ENCODE peak calls at places on chromosomes 3 and 15, in five cellular contexts. C is lung; Q is Calu3; X is effector memory CD8-positive, alpha-beta T cell; D is GM04504. K is an unnamed sample.

GRCh38 chr3:52085883-52086282 is 29.5 kb upstream of the DUSP7 start:
- DNase-seq in C (no peak), Q (no peak), X (peak), D (no peak), K (no peak)

GRCh38 chr3:160038862-160039562 is 50.4 kb downstream of the IL12A start:
- DNase-seq in C (peak), Q (peak), X (no peak), D (no peak), K (peak)

GRCh38 chr3:8663177-8664061 is 18.8 kb upstream of the SSUH2 start:
- DNase-seq in C (peak), Q (peak), X (no peak), D (peak), K (peak)

GRCh38 chr3:36774072-36774471 is 9.7 kb upstream of the DCLK3 start:
- DNase-seq in C (no peak), Q (no peak), X (no peak), D (no peak), K (no peak)

GRCh38 chr3:127717357-127718243 is 44.8 kb downstream of the ABTB1 start:
- DNase-seq in C (no peak), Q (no peak), X (no peak), D (no peak), K (peak)

GRCh38 chr3:51686512-51687215 is 15.6 kb downstream of the TEX264 start:
- DNase-seq in C (peak), Q (no peak), X (peak), D (no peak), K (peak)

GRCh38 chr3:56122911-56123310 is 345.4 kb downstream of the ERC2 start:
- DNase-seq in C (no peak), Q (no peak), X (no peak), D (no peak), K (no peak)

GRCh38 chr3:125461896-125462295 is 58.1 kb downstream of the SNX4 start:
- DNase-seq in C (no peak), Q (no peak), X (no peak), D (no peak), K (no peak)

GRCh38 chr3:6260551-6261191 is 600.2 kb upstream of the GRM7 start:
- DNase-seq in C (no peak), Q (no peak), X (no peak), D (no peak), K (no peak)

GRCh38 chr3:197835509-197835908 is 44.5 kb downstream of the LRCH3 start:
- DNase-seq in C (no peak), Q (no peak), X (no peak), D (no peak), K (no peak)

GRCh38 chr15:56261854-56262509 is 18.3 kb upstream of the RFX7 start:
- DNase-seq in C (no peak), Q (peak), X (no peak), D (no peak), K (peak)

GRCh38 chr3:43872901-43873300 is 182.2 kb downstream of the ABHD5 start:
- DNase-seq in C (no peak), Q (no peak), X (no peak), D (no peak), K (no peak)

GRCh38 chr15:71414778-71415177 is 299.5 kb downstream of the THSD4 start:
- DNase-seq in C (no peak), Q (no peak), X (no peak), D (no peak), K (no peak)

GRCh38 chr15:85137507-85138175 is 156.0 kb downstream of the PDE8A start:
- DNase-seq in C (no peak), Q (no peak), X (no peak), D (no peak), K (no peak)

GRCh38 chr3:195240171-195240701 is 30.7 kb downstream of the XXYLT1 start:
- DNase-seq in C (peak), Q (no peak), X (no peak), D (no peak), K (no peak)

GRCh38 chr15:60679256-60679655 is 200.3 kb upstream of the ICE2 start:
- DNase-seq in C (no peak), Q (no peak), X (no peak), D (peak), K (no peak)

GRCh38 chr15:59299919-59300617 is 72.6 kb downstream of the MYO1E start:
- DNase-seq in C (peak), Q (peak), X (peak), D (peak), K (peak)

GRCh38 chr3:52434080-52434479 is 10.8 kb downstream of the SEMA3G start:
- DNase-seq in C (no peak), Q (no peak), X (no peak), D (no peak), K (no peak)

GRCh38 chr3:65039754-65040210 is 352.0 kb upstream of the ADAMTS9 start:
- DNase-seq in C (no peak), Q (no peak), X (no peak), D (no peak), K (no peak)

GRCh38 chr15:29686445-29687203 is 135.6 kb downstream of the TJP1 start:
- DNase-seq in C (no peak), Q (no peak), X (no peak), D (no peak), K (no peak)

GRCh38 chr3:46990573-46991374 is 11.3 kb downstream of the NBEAL2 start:
- DNase-seq in C (no peak), Q (no peak), X (no peak), D (no peak), K (peak)

GRCh38 chr3:150412599-150413069 is 4.5 kb downstream of the TSC22D2 start:
- DNase-seq in C (no peak), Q (peak), X (no peak), D (no peak), K (no peak)

GRCh38 chr3:35633332-35634124 is 5.8 kb upstream of the ARPP21 start:
- DNase-seq in C (no peak), Q (no peak), X (no peak), D (no peak), K (no peak)

GRCh38 chr15:47374222-47374621 is 343.1 kb upstream of the SEMA6D start:
- DNase-seq in C (no peak), Q (no peak), X (no peak), D (peak), K (no peak)

GRCh38 chr3:118900737-118901525 is 133.7 kb downstream of the IGSF11 start:
- DNase-seq in C (no peak), Q (no peak), X (no peak), D (no peak), K (no peak)

GRCh38 chr3:171809513-171810277 is 588 bp downstream of the PLD1 start:
- DNase-seq in C (no peak), Q (peak), X (peak), D (peak), K (peak)

GRCh38 chr3:183493296-183494045 is 62.0 kb downstream of the KLHL6 start:
- DNase-seq in C (no peak), Q (no peak), X (no peak), D (no peak), K (no peak)

GRCh38 chr3:17573396-17573795 is 169.0 kb downstream of the TBC1D5 start:
- DNase-seq in C (no peak), Q (no peak), X (no peak), D (no peak), K (no peak)

GRCh38 chr3:113783980-113784379 is 37.1 kb downstream of the ATP6V1A start:
- DNase-seq in C (no peak), Q (no peak), X (no peak), D (no peak), K (no peak)

GRCh38 chr3:77196146-77196545 is 156.2 kb downstream of the ROBO2 start:
- DNase-seq in C (no peak), Q (no peak), X (no peak), D (no peak), K (no peak)

GRCh38 chr15:70324001-70324974 is 226.6 kb upstream of the TLE3 start:
- DNase-seq in C (no peak), Q (peak), X (no peak), D (peak), K (no peak)

GRCh38 chr3:156626104-156626503 is 48.3 kb upstream of the TIPARP start:
- DNase-seq in C (peak), Q (peak), X (no peak), D (no peak), K (no peak)

GRCh38 chr3:109923431-109923830 is 586.1 kb upstream of the DPPA4 start:
- DNase-seq in C (no peak), Q (no peak), X (no peak), D (no peak), K (no peak)

GRCh38 chr15:82894971-82895520 is 57.5 kb downstream of the HOMER2 start:
- DNase-seq in C (no peak), Q (no peak), X (no peak), D (peak), K (no peak)

GRCh38 chr3:29067014-29067413 is 213.9 kb upstream of the RBMS3 start:
- DNase-seq in C (no peak), Q (no peak), X (no peak), D (no peak), K (no peak)